ENCODE peak calls at places on chromosomes 6 and 20, in six cellular contexts. U is GM13976; B is fibroblast of lung; R is activated CD4-positive, alpha-beta T cell treated with anti-CD3 and anti-CD28 coated beads for 24 hours; S is activated CD4-positive, CD25-positive, alpha-beta regulatory T cell; G is effector memory CD8-positive, alpha-beta T cell. J is an unnamed sample.

GRCh38 chr6:107216197-107216933 is 101.0 kb upstream of the BEND3 start:
- DNase-seq in U (no peak), B (no peak), R (no peak), S (no peak), G (no peak), J (no peak)

GRCh38 chr6:34743625-34744293 is 13.5 kb upstream of the SNRPC start:
- DNase-seq in U (no peak), B (no peak), R (no peak), S (no peak), G (no peak), J (no peak)

GRCh38 chr20:4722993-4723392 is 1.3 kb downstream of the PRND start:
- DNase-seq in U (no peak), B (no peak), R (no peak), S (no peak), G (no peak), J (no peak)

GRCh38 chr20:12928755-12929401 is 79.9 kb upstream of the SPTLC3 start:
- DNase-seq in U (no peak), B (peak), R (no peak), S (no peak), G (no peak), J (no peak)

GRCh38 chr20:4073852-4074741 is 58.7 kb upstream of the RNF24 start:
- DNase-seq in U (no peak), B (no peak), R (no peak), S (no peak), G (no peak), J (peak)

GRCh38 chr6:1312444-1313363 is 806 bp downstream of the FOXQ1 start:
- DNase-seq in U (peak), B (no peak), R (no peak), S (no peak), G (no peak), J (no peak)

GRCh38 chr6:40755749-40756452 is 168.7 kb upstream of the LRFN2 start:
- DNase-seq in U (no peak), B (peak), R (no peak), S (no peak), G (no peak), J (no peak)

GRCh38 chr6:111980979-111981378 is 72.9 kb upstream of the CCN6 start:
- DNase-seq in U (no peak), B (no peak), R (no peak), S (no peak), G (no peak), J (no peak)

GRCh38 chr6:150118642-150119041 is 24.2 kb upstream of the PPP1R14C start:
- DNase-seq in U (no peak), B (no peak), R (no peak), S (no peak), G (no peak), J (no peak)

GRCh38 chr20:46139243-46139889 is 21.3 kb downstream of the CD40 start:
- DNase-seq in U (no peak), B (no peak), R (no peak), S (no peak), G (no peak), J (no peak)

GRCh38 chr6:23446394-23447001 is 679.5 kb upstream of the NRSN1 start:
- DNase-seq in U (no peak), B (peak), R (no peak), S (no peak), G (no peak), J (no peak)

GRCh38 chr6:4581468-4582420 is 194.5 kb upstream of the CDYL start:
- DNase-seq in U (no peak), B (peak), R (no peak), S (no peak), G (no peak), J (no peak)

GRCh38 chr6:3867616-3868502 is 18.7 kb downstream of the FAM50B start:
- DNase-seq in U (no peak), B (peak), R (no peak), S (no peak), G (no peak), J (no peak)

GRCh38 chr20:7585126-7585679 is 355.1 kb downstream of the HAO1 start:
- DNase-seq in U (no peak), B (peak), R (no peak), S (no peak), G (no peak), J (no peak)

GRCh38 chr20:24837721-24838456 is 111.2 kb upstream of the CST7 start:
- DNase-seq in U (no peak), B (peak), R (no peak), S (no peak), G (no peak), J (no peak)

GRCh38 chr6:117916483-117916882 is 9.4 kb downstream of the SLC35F1 start:
- DNase-seq in U (no peak), B (no peak), R (no peak), S (no peak), G (no peak), J (no peak)

GRCh38 chr6:136822379-136823127 is at the start of gene PEX7:
- DNase-seq in U (peak), B (peak), R (peak), S (peak), G (peak), J (peak)

GRCh38 chr6:11197175-11197535 is 35.3 kb downstream of the NEDD9 start:
- DNase-seq in U (no peak), B (peak), R (no peak), S (no peak), G (no peak), J (no peak)

GRCh38 chr6:39279539-39279938 is 34.7 kb downstream of the KCNK17 start:
- DNase-seq in U (no peak), B (no peak), R (no peak), S (no peak), G (no peak), J (no peak)

GRCh38 chr6:108966855-108967755 is 118.9 kb downstream of the ARMC2 start:
- DNase-seq in U (no peak), B (peak), R (no peak), S (no peak), G (peak), J (no peak)

GRCh38 chr6:144330017-144330416 is 44.9 kb downstream of the UTRN start:
- DNase-seq in U (no peak), B (no peak), R (no peak), S (no peak), G (no peak), J (no peak)

GRCh38 chr20:11979306-11980128 is 61.8 kb downstream of the BTBD3 start:
- DNase-seq in U (no peak), B (no peak), R (no peak), S (no peak), G (no peak), J (no peak)

GRCh38 chr6:114063956-114064355 is 93.0 kb upstream of the HDAC2 start:
- DNase-seq in U (no peak), B (peak), R (no peak), S (no peak), G (no peak), J (no peak)

GRCh38 chr6:75377386-75377785 is 92.8 kb upstream of the TMEM30A start:
- DNase-seq in U (no peak), B (no peak), R (no peak), S (no peak), G (no peak), J (no peak)

J was measured in colonic mucosa.